ENCODE peak calls at places on chromosomes 12 and 14, in five cellular contexts. One of them, this sample, is unnamed.

GRCh38 chr12:109461049-109461845 is 15.9 kb downstream of the KCTD10 start:
- DNase-seq in NCI-H1092 treated with DMSO at 0.1 percent for 48 hours: no peak
- DNase-seq in stimulated activated CD8-positive, alpha-beta memory T cell treated with anti-CD3 and anti-CD28 coated beads, Interleukin-15, amount 100 ng/mL, for 1 hour: no peak
- DNase-seq in neural crest cell: no peak
- DNase-seq in M059J: peak
- DNase-seq in this sample: no peak

GRCh38 chr14:74671789-74672188 is 41.1 kb downstream of the AREL1 start:
- DNase-seq in M059J: peak
- DNase-seq in NCI-H1092 treated with DMSO at 0.1 percent for 48 hours: no peak
- DNase-seq in neural crest cell: no peak
- DNase-seq in stimulated activated CD8-positive, alpha-beta memory T cell treated with anti-CD3 and anti-CD28 coated beads, Interleukin-15, amount 100 ng/mL, for 1 hour: no peak
- DNase-seq in this sample: no peak

GRCh38 chr14:94921870-94922585 is 152.1 kb upstream of the GSC start:
- DNase-seq in stimulated activated CD8-positive, alpha-beta memory T cell treated with anti-CD3 and anti-CD28 coated beads, Interleukin-15, amount 100 ng/mL, for 1 hour: no peak
- DNase-seq in M059J: no peak
- DNase-seq in NCI-H1092 treated with DMSO at 0.1 percent for 48 hours: no peak
- DNase-seq in neural crest cell: no peak
- DNase-seq in this sample: peak

GRCh38 chr12:67650528-67651379 is 2.2 kb downstream of the DYRK2 start:
- DNase-seq in M059J: no peak
- DNase-seq in NCI-H1092 treated with DMSO at 0.1 percent for 48 hours: no peak
- DNase-seq in stimulated activated CD8-positive, alpha-beta memory T cell treated with anti-CD3 and anti-CD28 coated beads, Interleukin-15, amount 100 ng/mL, for 1 hour: no peak
- DNase-seq in neural crest cell: no peak
- DNase-seq in this sample: no peak

GRCh38 chr12:120228291-120229070 is 27.6 kb upstream of the RPLP0 start:
- DNase-seq in M059J: peak
- DNase-seq in NCI-H1092 treated with DMSO at 0.1 percent for 48 hours: peak
- DNase-seq in neural crest cell: peak
- DNase-seq in stimulated activated CD8-positive, alpha-beta memory T cell treated with anti-CD3 and anti-CD28 coated beads, Interleukin-15, amount 100 ng/mL, for 1 hour: peak
- DNase-seq in this sample: no peak

GRCh38 chr14:87698496-87698895 is 294.5 kb downstream of the GALC start:
- DNase-seq in neural crest cell: no peak
- DNase-seq in M059J: no peak
- DNase-seq in stimulated activated CD8-positive, alpha-beta memory T cell treated with anti-CD3 and anti-CD28 coated beads, Interleukin-15, amount 100 ng/mL, for 1 hour: no peak
- DNase-seq in NCI-H1092 treated with DMSO at 0.1 percent for 48 hours: no peak
- DNase-seq in this sample: no peak

GRCh38 chr14:51547260-51547659 is 104.5 kb upstream of the FRMD6 start:
- DNase-seq in NCI-H1092 treated with DMSO at 0.1 percent for 48 hours: peak
- DNase-seq in stimulated activated CD8-positive, alpha-beta memory T cell treated with anti-CD3 and anti-CD28 coated beads, Interleukin-15, amount 100 ng/mL, for 1 hour: no peak
- DNase-seq in M059J: peak
- DNase-seq in neural crest cell: no peak
- DNase-seq in this sample: peak

GRCh38 chr14:102947321-102948103 is 25.0 kb downstream of the AMN start:
- DNase-seq in neural crest cell: no peak
- DNase-seq in M059J: no peak
- DNase-seq in stimulated activated CD8-positive, alpha-beta memory T cell treated with anti-CD3 and anti-CD28 coated beads, Interleukin-15, amount 100 ng/mL, for 1 hour: no peak
- DNase-seq in NCI-H1092 treated with DMSO at 0.1 percent for 48 hours: no peak
- DNase-seq in this sample: no peak

GRCh38 chr12:111643428-111643826 is 42.3 kb downstream of the BRAP start:
- DNase-seq in M059J: peak
- DNase-seq in NCI-H1092 treated with DMSO at 0.1 percent for 48 hours: peak
- DNase-seq in neural crest cell: no peak
- DNase-seq in stimulated activated CD8-positive, alpha-beta memory T cell treated with anti-CD3 and anti-CD28 coated beads, Interleukin-15, amount 100 ng/mL, for 1 hour: no peak
- DNase-seq in this sample: no peak

GRCh38 chr12:105455250-105455649 is 124.8 kb downstream of the C12orf75 start:
- DNase-seq in neural crest cell: no peak
- DNase-seq in NCI-H1092 treated with DMSO at 0.1 percent for 48 hours: peak
- DNase-seq in M059J: no peak
- DNase-seq in stimulated activated CD8-positive, alpha-beta memory T cell treated with anti-CD3 and anti-CD28 coated beads, Interleukin-15, amount 100 ng/mL, for 1 hour: no peak
- DNase-seq in this sample: no peak

GRCh38 chr12:109529618-109530300 is 43.5 kb downstream of the MMAB start:
- DNase-seq in M059J: no peak
- DNase-seq in neural crest cell: no peak
- DNase-seq in stimulated activated CD8-positive, alpha-beta memory T cell treated with anti-CD3 and anti-CD28 coated beads, Interleukin-15, amount 100 ng/mL, for 1 hour: no peak
- DNase-seq in NCI-H1092 treated with DMSO at 0.1 percent for 48 hours: no peak
- DNase-seq in this sample: no peak

GRCh38 chr12:132123970-132124765 is 20.0 kb downstream of the DDX51 start:
- DNase-seq in neural crest cell: no peak
- DNase-seq in M059J: no peak
- DNase-seq in stimulated activated CD8-positive, alpha-beta memory T cell treated with anti-CD3 and anti-CD28 coated beads, Interleukin-15, amount 100 ng/mL, for 1 hour: no peak
- DNase-seq in NCI-H1092 treated with DMSO at 0.1 percent for 48 hours: no peak
- DNase-seq in this sample: no peak

GRCh38 chr14:58772814-58773620 is 135.3 kb downstream of the DACT1 start:
- DNase-seq in NCI-H1092 treated with DMSO at 0.1 percent for 48 hours: no peak
- DNase-seq in neural crest cell: no peak
- DNase-seq in M059J: peak
- DNase-seq in stimulated activated CD8-positive, alpha-beta memory T cell treated with anti-CD3 and anti-CD28 coated beads, Interleukin-15, amount 100 ng/mL, for 1 hour: no peak
- DNase-seq in this sample: no peak

GRCh38 chr14:78974691-78975090 is 804.5 kb downstream of the NRXN3 start:
- DNase-seq in neural crest cell: no peak
- DNase-seq in M059J: peak
- DNase-seq in NCI-H1092 treated with DMSO at 0.1 percent for 48 hours: no peak
- DNase-seq in stimulated activated CD8-positive, alpha-beta memory T cell treated with anti-CD3 and anti-CD28 coated beads, Interleukin-15, amount 100 ng/mL, for 1 hour: no peak
- DNase-seq in this sample: no peak

GRCh38 chr14:98103705-98104104 is 1168.3 kb downstream of the BCL11B start:
- DNase-seq in neural crest cell: no peak
- DNase-seq in M059J: no peak
- DNase-seq in stimulated activated CD8-positive, alpha-beta memory T cell treated with anti-CD3 and anti-CD28 coated beads, Interleukin-15, amount 100 ng/mL, for 1 hour: peak
- DNase-seq in NCI-H1092 treated with DMSO at 0.1 percent for 48 hours: no peak
- DNase-seq in this sample: no peak

GRCh38 chr12:77032406-77032805 is 33.0 kb downstream of the E2F7 start:
- DNase-seq in NCI-H1092 treated with DMSO at 0.1 percent for 48 hours: no peak
- DNase-seq in M059J: peak
- DNase-seq in stimulated activated CD8-positive, alpha-beta memory T cell treated with anti-CD3 and anti-CD28 coated beads, Interleukin-15, amount 100 ng/mL, for 1 hour: no peak
- DNase-seq in neural crest cell: no peak
- DNase-seq in this sample: peak

GRCh38 chr14:95234426-95234825 is 77.1 kb upstream of the DICER1 start:
- DNase-seq in M059J: no peak
- DNase-seq in neural crest cell: no peak
- DNase-seq in NCI-H1092 treated with DMSO at 0.1 percent for 48 hours: no peak
- DNase-seq in stimulated activated CD8-positive, alpha-beta memory T cell treated with anti-CD3 and anti-CD28 coated beads, Interleukin-15, amount 100 ng/mL, for 1 hour: no peak
- DNase-seq in this sample: no peak

GRCh38 chr14:55071870-55072640 is 20.6 kb downstream of the MAPK1IP1L start:
- DNase-seq in M059J: peak
- DNase-seq in NCI-H1092 treated with DMSO at 0.1 percent for 48 hours: peak
- DNase-seq in neural crest cell: no peak
- DNase-seq in stimulated activated CD8-positive, alpha-beta memory T cell treated with anti-CD3 and anti-CD28 coated beads, Interleukin-15, amount 100 ng/mL, for 1 hour: no peak
- DNase-seq in this sample: peak

This sample was measured in BJ.